ENCODE peak calls at places on chromosomes 7 and 10, in six cellular contexts. A, R, W, Z, P and O are unnamed samples.
A peak's percentile ranks its signal among the peaks of the same experiment; 100 is the strongest.

GRCh38 chr7:157615101-157615817 is 278.5 kb downstream of the DNAJB6 start:
- DNase-seq in A (no peak), R (no peak), W (no peak), P (no peak), Z (no peak), O (no peak)

GRCh38 chr10:97396056-97396455 is 5.1 kb downstream of the RRP12 start:
- DNase-seq in W (no peak), R (no peak), A (no peak), P (no peak), Z (no peak), O (no peak)

GRCh38 chr10:124572751-124573150 is 111.1 kb downstream of the LHPP start:
- DNase-seq in R (no peak), A (no peak), W (no peak), P (no peak), Z (no peak), O (no peak)

GRCh38 chr7:73517241-73517995 is 4.7 kb downstream of the BAZ1B start:
- DNase-seq in R (no peak), A (no peak), W (no peak), P (no peak), Z (no peak), O (no peak)

GRCh38 chr7:155857141-155857540 is 44.9 kb upstream of the SHH start:
- DNase-seq in P (peak; percentile 6), R (peak; percentile 22), W (no peak), Z (no peak), A (no peak), O (peak; percentile 28)

GRCh38 chr7:85699482-85699881 is 512.6 kb upstream of the SEMA3D start:
- DNase-seq in Z (no peak), P (no peak), A (no peak), R (no peak), W (no peak), O (no peak)

GRCh38 chr7:100673302-100673941 is at the start of gene GNB2:
- DNase-seq in Z (peak; percentile 99), W (peak; percentile 100), R (peak; percentile 99), P (peak; percentile 100), A (peak; percentile 97), O (peak; percentile 99)

GRCh38 chr10:121527690-121528089 is 70.6 kb downstream of the FGFR2 start:
- DNase-seq in A (peak; percentile 41), R (no peak), P (no peak), W (no peak), Z (no peak), O (no peak)

GRCh38 chr10:79022565-79023488 is 45.9 kb upstream of the ZMIZ1 start:
- DNase-seq in Z (no peak), R (no peak), W (no peak), A (no peak), P (no peak), O (no peak)

GRCh38 chr10:119116326-119116951 is 12.5 kb downstream of the DENND10 start:
- DNase-seq in W (no peak), A (no peak), P (no peak), Z (no peak), R (no peak), O (no peak)

GRCh38 chr10:42680267-42680666 is 41.9 kb upstream of the ZNF33B start:
- DNase-seq in A (no peak), W (no peak), Z (no peak), P (no peak), R (no peak), O (no peak)

GRCh38 chr10:10599994-10600393 is 417.7 kb upstream of the CELF2 start:
- DNase-seq in A (no peak), P (no peak), W (no peak), R (no peak), Z (no peak), O (no peak)

GRCh38 chr10:99926925-99927718 is 82.6 kb downstream of the DNMBP start:
- DNase-seq in P (peak; percentile 86), A (no peak), R (peak; percentile 49), Z (no peak), W (peak; percentile 12), O (no peak)

GRCh38 chr7:54292171-54292925 is 249.8 kb upstream of the VSTM2A start:
- DNase-seq in A (no peak), R (no peak), P (no peak), W (no peak), Z (no peak), O (no peak)

GRCh38 chr7:143040209-143040710 is 11.9 kb upstream of the OR6V1 start:
- DNase-seq in Z (no peak), R (no peak), A (peak; percentile 46), W (no peak), P (no peak), O (no peak)

GRCh38 chr7:101245147-101245668 is 327 bp upstream of the FIS1 start:
- DNase-seq in R (no peak), Z (no peak), P (no peak), W (no peak), A (no peak), O (no peak)

GRCh38 chr7:98354511-98355249 is 46.2 kb downstream of the BAIAP2L1 start:
- DNase-seq in W (no peak), Z (no peak), P (peak; percentile 85), R (peak; percentile 86), A (no peak), O (no peak)